ENCODE peak calls at places on chromosomes 16 and 17, in nine cellular contexts. One of them, this sample, is unnamed.

GRCh38 chr17:59706900-59707181 is 389 bp downstream of the PTRH2 start:
- DNase-seq in aorta: no peak
- DNase-seq in Karpas-422: peak
- DNase-seq in choroid plexus epithelial cell: no peak
- DNase-seq in endothelial cell of umbilical vein: no peak
- DNase-seq in stomach: no peak
- DNase-seq in A549: no peak
- DNase-seq in GM23248: no peak
- DNase-seq in DND-41: no peak
- DNase-seq in this sample: no peak

GRCh38 chr17:47720754-47721533 is 12.1 kb upstream of the TBX21 start:
- DNase-seq in aorta: peak
- DNase-seq in Karpas-422: no peak
- DNase-seq in choroid plexus epithelial cell: no peak
- DNase-seq in endothelial cell of umbilical vein: no peak
- DNase-seq in stomach: no peak
- DNase-seq in A549: no peak
- DNase-seq in GM23248: peak
- DNase-seq in DND-41: no peak
- DNase-seq in this sample: no peak

GRCh38 chr17:77857613-77858012 is 100.9 kb upstream of the TNRC6C start:
- DNase-seq in aorta: no peak
- DNase-seq in Karpas-422: no peak
- DNase-seq in choroid plexus epithelial cell: no peak
- DNase-seq in endothelial cell of umbilical vein: no peak
- DNase-seq in stomach: no peak
- DNase-seq in A549: no peak
- DNase-seq in GM23248: no peak
- DNase-seq in DND-41: no peak
- DNase-seq in this sample: no peak

GRCh38 chr17:14067347-14067746 is 2.0 kb upstream of the COX10 start:
- DNase-seq in aorta: no peak
- DNase-seq in Karpas-422: no peak
- DNase-seq in choroid plexus epithelial cell: no peak
- DNase-seq in endothelial cell of umbilical vein: no peak
- DNase-seq in stomach: no peak
- DNase-seq in A549: no peak
- DNase-seq in GM23248: peak
- DNase-seq in DND-41: no peak
- DNase-seq in this sample: no peak

GRCh38 chr16:82043680-82044584 is 8.9 kb downstream of the HSD17B2 start:
- DNase-seq in aorta: no peak
- DNase-seq in Karpas-422: no peak
- DNase-seq in choroid plexus epithelial cell: peak
- DNase-seq in endothelial cell of umbilical vein: no peak
- DNase-seq in stomach: no peak
- DNase-seq in A549: no peak
- DNase-seq in GM23248: peak
- DNase-seq in DND-41: no peak
- DNase-seq in this sample: no peak

GRCh38 chr17:1762906-1763829 is 1.3 kb downstream of the SERPINF1 start:
- DNase-seq in aorta: no peak
- DNase-seq in Karpas-422: no peak
- DNase-seq in choroid plexus epithelial cell: peak
- DNase-seq in endothelial cell of umbilical vein: no peak
- DNase-seq in stomach: no peak
- DNase-seq in A549: peak
- DNase-seq in GM23248: peak
- DNase-seq in DND-41: no peak
- DNase-seq in this sample: peak

GRCh38 chr16:54519161-54519685 is 232.6 kb upstream of the IRX3 start:
- DNase-seq in aorta: no peak
- DNase-seq in Karpas-422: no peak
- DNase-seq in choroid plexus epithelial cell: no peak
- DNase-seq in endothelial cell of umbilical vein: no peak
- DNase-seq in stomach: no peak
- DNase-seq in A549: no peak
- DNase-seq in GM23248: no peak
- DNase-seq in DND-41: no peak
- DNase-seq in this sample: no peak

GRCh38 chr17:3602499-3602898 is 6.7 kb downstream of the TRPV1 start:
- DNase-seq in aorta: no peak
- DNase-seq in Karpas-422: peak
- DNase-seq in choroid plexus epithelial cell: peak
- DNase-seq in endothelial cell of umbilical vein: no peak
- DNase-seq in stomach: no peak
- DNase-seq in A549: peak
- DNase-seq in GM23248: peak
- DNase-seq in DND-41: peak
- DNase-seq in this sample: no peak

GRCh38 chr17:2128011-2128410 is 73.1 kb downstream of the HIC1 start:
- DNase-seq in aorta: no peak
- DNase-seq in Karpas-422: no peak
- DNase-seq in choroid plexus epithelial cell: no peak
- DNase-seq in endothelial cell of umbilical vein: no peak
- DNase-seq in stomach: no peak
- DNase-seq in A549: no peak
- DNase-seq in GM23248: no peak
- DNase-seq in DND-41: no peak
- DNase-seq in this sample: no peak

GRCh38 chr16:77219437-77219836 is 20.2 kb downstream of the SYCE1L start:
- DNase-seq in aorta: no peak
- DNase-seq in Karpas-422: no peak
- DNase-seq in choroid plexus epithelial cell: no peak
- DNase-seq in endothelial cell of umbilical vein: no peak
- DNase-seq in stomach: no peak
- DNase-seq in A549: peak
- DNase-seq in GM23248: no peak
- DNase-seq in DND-41: no peak
- DNase-seq in this sample: no peak

GRCh38 chr17:46044286-46044928 is 45.4 kb downstream of the STH start:
- DNase-seq in aorta: no peak
- DNase-seq in Karpas-422: peak
- DNase-seq in choroid plexus epithelial cell: peak
- DNase-seq in endothelial cell of umbilical vein: peak
- DNase-seq in stomach: peak
- DNase-seq in A549: peak
- DNase-seq in GM23248: peak
- DNase-seq in DND-41: peak
- DNase-seq in this sample: peak

GRCh38 chr16:29815032-29815721 is 775 bp upstream of the PAGR1 start:
- DNase-seq in aorta: no peak
- DNase-seq in Karpas-422: peak
- DNase-seq in choroid plexus epithelial cell: peak
- DNase-seq in endothelial cell of umbilical vein: no peak
- DNase-seq in stomach: no peak
- DNase-seq in A549: no peak
- DNase-seq in GM23248: peak
- DNase-seq in DND-41: peak
- DNase-seq in this sample: peak

GRCh38 chr17:29709861-29710849 is 87.4 kb upstream of the CORO6 start:
- DNase-seq in aorta: no peak
- DNase-seq in Karpas-422: peak
- DNase-seq in choroid plexus epithelial cell: peak
- DNase-seq in endothelial cell of umbilical vein: no peak
- DNase-seq in stomach: no peak
- DNase-seq in A549: no peak
- DNase-seq in GM23248: peak
- DNase-seq in DND-41: no peak
- DNase-seq in this sample: no peak

GRCh38 chr17:49512296-49513043 is 17.4 kb downstream of the NGFR start:
- DNase-seq in aorta: peak
- DNase-seq in Karpas-422: peak
- DNase-seq in choroid plexus epithelial cell: no peak
- DNase-seq in endothelial cell of umbilical vein: no peak
- DNase-seq in stomach: no peak
- DNase-seq in A549: no peak
- DNase-seq in GM23248: no peak
- DNase-seq in DND-41: no peak
- DNase-seq in this sample: no peak

DNA sequence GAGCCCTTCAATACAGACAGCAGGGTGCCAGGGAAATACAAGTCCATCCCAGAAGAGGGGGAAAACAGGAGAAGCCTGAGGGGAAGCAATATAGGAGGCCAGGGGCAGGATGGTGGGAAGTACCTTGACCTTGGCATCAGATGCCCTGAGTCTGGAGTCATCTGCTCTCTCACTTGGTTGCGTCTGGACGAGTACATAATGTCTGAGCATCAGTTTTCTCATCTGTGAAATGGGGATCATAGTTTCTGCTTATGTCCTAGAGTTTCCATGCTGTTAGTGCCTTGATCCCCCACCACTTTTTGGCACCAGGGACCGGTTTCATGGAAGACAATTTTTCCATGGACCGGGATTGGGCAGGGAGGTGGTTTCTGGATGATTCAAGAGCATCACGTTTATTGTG is 2.3 kb downstream of the STAT5A start:
- DNase-seq in aorta: peak
- DNase-seq in Karpas-422: no peak
- DNase-seq in choroid plexus epithelial cell: no peak
- DNase-seq in endothelial cell of umbilical vein: no peak
- DNase-seq in stomach: no peak
- DNase-seq in A549: no peak
- DNase-seq in GM23248: no peak
- DNase-seq in DND-41: no peak
- DNase-seq in this sample: no peak
- H3K4me3 ChIP-seq in aorta: no peak
- H3K4me3 ChIP-seq in Karpas-422: peak
- H3K4me3 ChIP-seq in choroid plexus epithelial cell: no peak
- H3K4me3 ChIP-seq in endothelial cell of umbilical vein: no peak
- H3K4me3 ChIP-seq in stomach: no peak
- H3K4me3 ChIP-seq in A549: no peak
- H3K4me3 ChIP-seq in GM23248: no peak
- H3K4me3 ChIP-seq in DND-41: no peak
- H3K4me3 ChIP-seq in this sample: no peak

GRCh38 chr17:74935585-74936469 is at the start of gene OTOP3:
- DNase-seq in aorta: no peak
- DNase-seq in Karpas-422: no peak
- DNase-seq in choroid plexus epithelial cell: no peak
- DNase-seq in endothelial cell of umbilical vein: no peak
- DNase-seq in stomach: no peak
- DNase-seq in A549: no peak
- DNase-seq in GM23248: peak
- DNase-seq in DND-41: no peak
- DNase-seq in this sample: no peak

GRCh38 chr17:74937064-74938051 is 1.7 kb downstream of the OTOP3 start:
- DNase-seq in aorta: no peak
- DNase-seq in Karpas-422: no peak
- DNase-seq in choroid plexus epithelial cell: peak
- DNase-seq in endothelial cell of umbilical vein: no peak
- DNase-seq in stomach: no peak
- DNase-seq in A549: no peak
- DNase-seq in GM23248: no peak
- DNase-seq in DND-41: no peak
- DNase-seq in this sample: no peak

GRCh38 chr17:74935048-74935447 is 650 bp upstream of the OTOP3 start:
- DNase-seq in aorta: no peak
- DNase-seq in Karpas-422: peak
- DNase-seq in choroid plexus epithelial cell: no peak
- DNase-seq in endothelial cell of umbilical vein: no peak
- DNase-seq in stomach: no peak
- DNase-seq in A549: no peak
- DNase-seq in GM23248: no peak
- DNase-seq in DND-41: no peak
- DNase-seq in this sample: no peak

GRCh38 chr17:74938194-74938950 is 2.7 kb downstream of the OTOP3 start:
- DNase-seq in aorta: no peak
- DNase-seq in Karpas-422: no peak
- DNase-seq in choroid plexus epithelial cell: no peak
- DNase-seq in endothelial cell of umbilical vein: no peak
- DNase-seq in stomach: no peak
- DNase-seq in A549: no peak
- DNase-seq in GM23248: no peak
- DNase-seq in DND-41: no peak
- DNase-seq in this sample: no peak

GRCh38 chr17:74936470-74936799 is 737 bp downstream of the OTOP3 start:
- DNase-seq in aorta: no peak
- DNase-seq in Karpas-422: no peak
- DNase-seq in choroid plexus epithelial cell: no peak
- DNase-seq in endothelial cell of umbilical vein: no peak
- DNase-seq in stomach: no peak
- DNase-seq in A549: no peak
- DNase-seq in GM23248: no peak
- DNase-seq in DND-41: no peak
- DNase-seq in this sample: no peak
- H3K4me3 ChIP-seq in aorta: no peak
- H3K4me3 ChIP-seq in Karpas-422: no peak
- H3K4me3 ChIP-seq in choroid plexus epithelial cell: no peak
- H3K4me3 ChIP-seq in endothelial cell of umbilical vein: no peak
- H3K4me3 ChIP-seq in stomach: peak
- H3K4me3 ChIP-seq in A549: no peak
- H3K4me3 ChIP-seq in GM23248: no peak
- H3K4me3 ChIP-seq in DND-41: no peak
- H3K4me3 ChIP-seq in this sample: no peak

DNA sequence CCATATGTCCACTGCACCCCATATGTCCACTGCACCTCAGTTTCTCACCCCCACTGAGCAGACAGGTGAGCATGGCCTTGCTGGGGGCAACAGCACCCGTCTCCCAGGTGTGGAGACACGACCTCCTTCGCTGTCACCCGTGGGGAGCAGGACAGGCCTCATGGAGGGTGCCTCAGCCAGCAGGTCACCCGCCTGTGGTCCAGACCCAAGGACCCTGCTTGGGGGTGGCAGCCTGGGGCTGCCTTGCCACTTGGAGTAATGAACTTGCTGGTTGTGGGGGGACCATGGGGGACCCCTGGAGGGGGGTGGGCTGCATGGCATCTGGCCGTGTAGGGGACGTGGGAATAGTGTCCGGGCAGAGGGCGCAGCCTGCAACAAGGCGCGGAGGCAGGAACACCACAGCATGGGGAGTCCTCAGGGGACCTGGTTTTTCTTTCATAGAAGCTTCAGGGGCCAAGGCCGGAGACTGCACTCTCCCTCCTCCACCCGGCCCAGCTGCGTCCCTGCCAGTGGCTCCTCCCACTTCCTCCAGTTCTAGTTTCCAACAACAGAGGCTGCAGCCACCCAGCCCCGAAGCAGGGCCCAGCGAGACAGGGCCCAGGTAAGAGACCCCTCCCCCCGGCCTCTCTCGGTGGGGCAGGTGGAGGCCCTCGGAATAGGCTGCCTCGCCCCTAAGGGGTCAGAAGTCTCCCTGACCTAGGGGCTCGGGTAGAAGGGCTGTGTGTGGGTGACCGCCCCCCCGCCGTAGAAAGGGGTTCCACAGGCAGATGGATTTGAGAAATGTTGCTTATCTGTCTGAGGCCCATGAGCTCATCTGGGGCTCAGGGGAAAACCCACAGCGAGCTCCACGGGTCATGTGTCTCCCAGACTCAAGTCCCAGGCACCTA is at the start of gene NHLRC4:
- DNase-seq in aorta: no peak
- DNase-seq in Karpas-422: peak
- DNase-seq in choroid plexus epithelial cell: peak
- DNase-seq in endothelial cell of umbilical vein: peak
- DNase-seq in stomach: peak
- DNase-seq in A549: no peak
- DNase-seq in GM23248: peak
- DNase-seq in DND-41: peak
- DNase-seq in this sample: peak
- H3K4me3 ChIP-seq in aorta: no peak
- H3K4me3 ChIP-seq in Karpas-422: peak
- H3K4me3 ChIP-seq in choroid plexus epithelial cell: peak
- H3K4me3 ChIP-seq in endothelial cell of umbilical vein: no peak
- H3K4me3 ChIP-seq in stomach: peak
- H3K4me3 ChIP-seq in A549: no peak
- H3K4me3 ChIP-seq in GM23248: no peak
- H3K4me3 ChIP-seq in DND-41: no peak
- H3K4me3 ChIP-seq in this sample: peak

GRCh38 chr16:27223226-27223610 is 19.9 kb downstream of the KDM8 start:
- DNase-seq in aorta: peak
- DNase-seq in Karpas-422: no peak
- DNase-seq in choroid plexus epithelial cell: no peak
- DNase-seq in endothelial cell of umbilical vein: no peak
- DNase-seq in stomach: no peak
- DNase-seq in A549: no peak
- DNase-seq in GM23248: no peak
- DNase-seq in DND-41: no peak
- DNase-seq in this sample: no peak
- H3K4me3 ChIP-seq in aorta: no peak
- H3K4me3 ChIP-seq in Karpas-422: no peak
- H3K4me3 ChIP-seq in choroid plexus epithelial cell: no peak
- H3K4me3 ChIP-seq in endothelial cell of umbilical vein: no peak
- H3K4me3 ChIP-seq in stomach: no peak
- H3K4me3 ChIP-seq in A549: no peak
- H3K4me3 ChIP-seq in GM23248: peak
- H3K4me3 ChIP-seq in DND-41: no peak
- H3K4me3 ChIP-seq in this sample: no peak

This sample was measured in tibial artery.